ENCODE peak calls at places on chromosomes 3 and 15, in eight cellular contexts. D is activated T-helper 1 cell treated with anti-CD3 and anti-CD28 coated beads, Interleukin-12 subunit alpha, Interleukin-12 subunit beta, Interleukin-2, Interleukin-4 antibody, amounts not matched to agents 30 ng/mL and 10 ng/mL and 1 ng/mL, durations not matched to agents 14 hours and 24 hours and 36 hours; L is NCI-H446; M is neural crest cell; R is NCI-H2081; H is RWPE1; I is non-pigmented ciliary epithelial cell; Q is stimulated activated CD4-positive, alpha-beta T cell treated with anti-CD3 and anti-CD28 coated beads, Interleukin-2, amount 100 ng/mL, for 48 hours. B is an unnamed sample.

GRCh38 chr15:69612112-69612511 is 159.5 kb downstream of the RPLP1 start:
- DNase-seq in Q (no peak), R (peak; percentile 64), L (no peak), M (no peak), I (no peak), D (no peak), H (no peak), B (no peak)

GRCh38 chr15:29736745-29737023 is 85.6 kb downstream of the TJP1 start:
- DNase-seq in R (no peak), I (no peak), M (no peak), D (no peak), Q (no peak), H (peak; percentile 89), L (no peak), B (peak; percentile 68)

GRCh38 chr15:78225783-78226541 is 8.4 kb downstream of the ACSBG1 start:
- DNase-seq in H (no peak), R (no peak), Q (no peak), M (no peak), L (no peak), D (no peak), I (no peak), B (peak; percentile 33)

GRCh38 chr3:53140575-53141467 is 10.6 kb upstream of the RFT1 start:
- DNase-seq in L (no peak), R (no peak), I (no peak), H (no peak), D (no peak), Q (no peak), M (no peak), B (peak; percentile 84)

GRCh38 chr3:128560768-128561167 is 67.8 kb upstream of the GATA2 start:
- DNase-seq in Q (no peak), I (no peak), R (no peak), D (no peak), M (no peak), L (no peak), H (no peak), B (no peak)

GRCh38 chr3:105856605-105857004 is 12.2 kb downstream of the CBLB start:
- DNase-seq in L (no peak), D (no peak), M (no peak), I (no peak), Q (no peak), R (no peak), H (no peak), B (no peak)

GRCh38 chr15:73567022-73567421 is 66.2 kb downstream of the NPTN start:
- DNase-seq in M (no peak), R (no peak), D (no peak), Q (no peak), H (no peak), I (no peak), L (no peak), B (no peak)

GRCh38 chr15:89243046-89243690 is 611 bp upstream of the FANCI start:
- DNase-seq in H (no peak), L (no peak), M (no peak), Q (no peak), I (no peak), D (no peak), R (no peak), B (no peak)

GRCh38 chr3:32451049-32451659 is 51.5 kb downstream of the CMTM6 start:
- DNase-seq in I (no peak), L (no peak), D (no peak), M (no peak), Q (no peak), H (no peak), R (peak; percentile 4), B (no peak)

GRCh38 chr15:89999676-90000174 is 1.4 kb upstream of the ZNF710 start:
- DNase-seq in R (no peak), Q (no peak), L (no peak), I (no peak), M (peak; percentile 49), H (no peak), D (no peak), B (peak; percentile 44)

GRCh38 chr15:80660114-80660513 is 35.0 kb upstream of the ABHD17C start:
- DNase-seq in L (no peak), Q (no peak), I (peak; percentile 2), R (peak; percentile 63), M (peak; percentile 32), H (peak; percentile 46), D (no peak), B (peak; percentile 81)